ENCODE peak calls at places on chromosomes 5 and 9, in seven cellular contexts. T is CD8-positive, alpha-beta memory T cell; M is central memory CD8-positive, alpha-beta T cell; P is AG09309; E is astrocyte; D is progenitor cell of endocrine pancreas; I is HFFc6. Q is an unnamed sample.

GRCh38 chr5:150640311-150641005 is at the start of gene SYNPO:
- DNase-seq in T (no peak), M (no peak), P (peak), E (peak), D (no peak), I (peak), Q (no peak)

GRCh38 chr9:128103589-128103962 is 24.0 kb downstream of the PTGES2 start:
- DNase-seq in T (peak), M (no peak), P (no peak), E (no peak), D (no peak), I (no peak), Q (no peak)

GRCh38 chr5:84403773-84404172 is 19.1 kb upstream of the EDIL3 start:
- DNase-seq in T (no peak), M (no peak), P (peak), E (peak), D (no peak), I (peak), Q (no peak)

GRCh38 chr5:53089481-53089976 is 20.0 kb downstream of the MOCS2 start:
- DNase-seq in T (no peak), M (no peak), P (no peak), E (no peak), D (no peak), I (no peak), Q (peak)

GRCh38 chr9:95406114-95406513 is 88.6 kb upstream of the FANCC start:
- DNase-seq in T (no peak), M (no peak), P (peak), E (no peak), D (no peak), I (no peak), Q (no peak)

GRCh38 chr5:132323202-132323601 is 29.0 kb downstream of the SLC22A4 start:
- DNase-seq in T (no peak), M (no peak), P (no peak), E (no peak), D (no peak), I (no peak), Q (no peak)

GRCh38 chr5:14399054-14399657 is 182.4 kb upstream of the OTULINL start:
- DNase-seq in T (peak), M (no peak), P (peak), E (peak), D (no peak), I (peak), Q (peak)

GRCh38 chr5:179326176-179326997 is 18.9 kb downstream of the ADAMTS2 start:
- DNase-seq in T (no peak), M (no peak), P (peak), E (no peak), D (no peak), I (peak), Q (no peak)

GRCh38 chr9:32906213-32906612 is 95.2 kb downstream of the APTX start:
- DNase-seq in T (no peak), M (no peak), P (no peak), E (no peak), D (no peak), I (no peak), Q (peak)

GRCh38 chr5:181243521-181244307 is at the start of gene RACK1:
- DNase-seq in T (peak), M (peak), P (no peak), E (peak), D (peak), I (peak), Q (peak)